ENCODE peak calls at places on chromosome 9, in nine cellular contexts. X is suprapubic skin; C is fibroblast of lung; K is dorsolateral prefrontal cortex; Q is CD4-positive, alpha-beta T cell; P is tibial nerve; F is WTC11; R is GM13977; J is fibroblast of the aortic adventitia. L is an unnamed sample.

GRCh38 chr9:16811987-16812685 is 58.3 kb downstream of the BNC2 start:
- DNase-seq in X (no peak), C (no peak), K (no peak), Q (no peak), P (no peak), F (no peak), R (no peak), J (no peak), L (no peak)

GRCh38 chr9:89738137-89738932 is 133.5 kb downstream of the GADD45G start:
- DNase-seq in X (no peak), C (no peak), K (no peak), Q (no peak), P (no peak), F (peak), R (no peak), J (no peak), L (no peak)

GRCh38 chr9:111163738-111164399 is 125.6 kb upstream of the LPAR1 start:
- DNase-seq in X (no peak), C (no peak), K (no peak), Q (no peak), P (no peak), F (no peak), R (no peak), J (peak), L (no peak)

GRCh38 chr9:104200456-104200994 is 106.4 kb downstream of the SMC2 start:
- DNase-seq in X (no peak), C (no peak), K (no peak), Q (no peak), P (no peak), F (no peak), R (no peak), J (no peak), L (no peak)

GRCh38 chr9:84773023-84773422 is 103.5 kb downstream of the NTRK2 start:
- DNase-seq in X (no peak), C (peak), K (no peak), Q (no peak), P (no peak), F (no peak), R (no peak), J (peak), L (no peak)

GRCh38 chr9:3288686-3289085 is 237.1 kb downstream of the RFX3 start:
- DNase-seq in X (no peak), C (no peak), K (no peak), Q (no peak), P (no peak), F (no peak), R (no peak), J (no peak), L (no peak)

GRCh38 chr9:73213300-73213699 is 61.6 kb downstream of the ANXA1 start:
- DNase-seq in X (no peak), C (no peak), K (no peak), Q (no peak), P (no peak), F (no peak), R (no peak), J (no peak), L (no peak)

GRCh38 chr9:2145746-2146145 is 130.6 kb downstream of the SMARCA2 start:
- DNase-seq in X (no peak), C (no peak), K (no peak), Q (no peak), P (no peak), F (no peak), R (no peak), J (no peak), L (no peak)

GRCh38 chr9:35521708-35522107 is 31.8 kb downstream of the RUSC2 start:
- DNase-seq in X (no peak), C (peak), K (no peak), Q (no peak), P (no peak), F (no peak), R (no peak), J (peak), L (no peak)

DNA sequence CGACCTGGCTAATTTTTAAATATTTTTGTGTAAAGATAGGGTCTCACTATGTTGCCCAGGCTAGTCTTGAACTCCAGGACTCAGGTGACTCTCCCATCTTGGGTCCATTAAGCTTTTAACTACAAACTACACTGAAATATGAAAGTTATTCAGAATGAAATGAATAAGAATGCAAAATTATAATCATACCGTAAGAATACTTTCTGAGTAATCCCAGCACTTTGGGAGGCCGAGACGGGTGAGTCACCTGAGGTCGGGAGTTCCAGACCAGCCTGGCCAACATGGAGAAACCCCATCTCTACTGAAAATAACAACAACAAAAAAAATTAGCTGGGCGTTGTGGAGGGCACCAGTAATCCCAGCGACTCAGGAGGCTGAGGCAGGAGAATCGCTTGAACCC is 1.1 kb upstream of the ORM1 start:
- DNase-seq in X (no peak), C (no peak), K (no peak), Q (no peak), P (no peak), F (no peak), R (no peak), J (peak), L (no peak)
- TF ChIP-seq CTCF in X (no peak), C (no peak), K (no peak), Q (no peak), P (no peak), F (no peak), R (no peak), J (no peak), L (no peak)

GRCh38 chr9:127805620-127806019 is 2.9 kb downstream of the FPGS start:
- DNase-seq in X (no peak), C (peak), K (no peak), Q (no peak), P (no peak), F (peak), R (no peak), J (no peak), L (peak)
- TF ChIP-seq CTCF in X (peak), C (peak), K (no peak), Q (no peak), P (no peak), F (no peak), R (no peak), J (peak), L (peak)

GRCh38 chr9:131583342-131583645 is 38.0 kb downstream of the PRRT1B start:
- DNase-seq in X (no peak), C (no peak), K (no peak), Q (no peak), P (no peak), F (no peak), R (no peak), J (no peak), L (no peak)
- TF ChIP-seq CTCF in X (no peak), C (no peak), K (no peak), Q (no peak), P (no peak), F (no peak), R (no peak), J (no peak), L (no peak)

DNA sequence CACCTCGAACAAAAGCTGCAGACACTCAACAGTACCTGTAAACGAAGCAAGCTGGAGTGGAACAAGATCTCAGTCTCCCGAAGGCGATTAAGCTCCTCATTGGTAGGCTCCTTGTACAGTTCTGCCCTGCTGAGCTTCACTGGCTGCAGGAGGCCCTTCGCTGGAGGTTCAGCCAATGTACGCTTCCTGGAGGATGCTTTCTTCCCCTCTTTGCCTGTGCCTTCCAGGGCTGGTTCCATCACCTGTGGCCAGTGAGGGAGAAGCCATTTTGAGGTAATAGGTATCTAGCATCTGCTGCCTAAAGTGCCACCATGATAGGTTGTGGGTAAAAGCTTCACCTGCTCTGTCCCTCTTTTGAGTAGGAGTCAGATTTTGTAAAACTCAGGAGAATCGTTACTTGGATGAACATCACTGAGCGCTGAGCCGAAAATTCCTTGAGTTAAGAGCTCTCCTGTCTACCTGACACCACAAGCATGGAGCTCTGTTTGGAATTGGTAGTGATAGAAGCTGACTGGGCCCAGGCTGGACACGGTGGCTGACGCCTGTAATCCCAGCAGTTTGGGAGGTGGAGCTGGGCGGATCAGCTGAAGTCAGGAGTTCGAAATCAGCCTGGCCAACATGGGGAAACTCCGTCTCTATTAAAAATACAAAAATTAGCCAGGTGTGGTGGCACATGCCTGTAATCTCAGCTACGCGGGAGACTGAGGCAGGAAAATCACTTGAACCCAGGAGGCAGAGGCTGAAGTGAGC is 1.4 kb downstream of the NOL6 start:
- DNase-seq in X (no peak), C (no peak), K (no peak), Q (no peak), P (no peak), F (no peak), R (peak), J (no peak), L (no peak)
- TF ChIP-seq CTCF in X (no peak), C (no peak), K (no peak), Q (no peak), P (no peak), F (no peak), R (no peak), J (no peak), L (no peak)

DNA sequence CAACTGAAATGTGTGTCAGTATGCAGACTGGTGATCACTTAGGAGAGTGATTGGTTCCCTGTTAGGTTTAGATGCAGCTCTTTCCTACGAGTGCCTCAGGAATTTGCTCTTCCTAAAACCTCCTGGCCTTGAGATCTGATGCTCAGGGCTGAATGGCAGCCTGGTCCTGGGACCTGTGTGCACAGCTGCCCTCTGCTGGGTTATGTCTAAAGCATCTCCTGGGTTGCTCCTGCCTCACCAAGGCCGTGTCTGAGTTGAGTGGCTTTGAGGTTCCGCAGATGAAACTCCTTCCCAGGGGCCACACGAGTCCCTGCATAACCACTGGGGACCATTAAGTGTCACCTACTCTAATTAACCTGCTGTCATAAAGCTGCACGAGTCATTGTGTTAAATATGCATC is 59.5 kb downstream of the MVB12B start:
- DNase-seq in X (no peak), C (no peak), K (peak), Q (no peak), P (no peak), F (peak), R (no peak), J (no peak), L (no peak)
- TF ChIP-seq CTCF in X (no peak), C (no peak), K (peak), Q (no peak), P (peak), F (no peak), R (peak), J (peak), L (peak)

DNA sequence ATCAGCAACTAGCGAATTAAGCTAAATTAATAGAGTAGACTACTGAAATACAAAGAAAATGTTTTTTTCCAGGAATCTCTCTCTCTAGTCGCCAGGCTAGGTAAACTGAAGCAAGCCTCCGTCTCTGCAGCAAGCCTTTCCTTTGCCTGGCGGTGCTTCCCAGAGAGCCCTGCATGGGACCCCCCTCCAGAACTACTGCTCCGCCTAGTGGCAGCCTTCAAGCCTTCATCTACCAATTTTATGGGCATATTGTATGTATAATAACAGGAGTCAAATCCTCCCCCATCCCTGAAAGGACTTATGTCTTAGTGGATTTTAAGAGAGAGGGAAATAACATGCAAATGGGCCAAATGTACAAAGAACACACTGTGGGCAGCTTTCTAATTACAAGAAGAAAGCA is 241.9 kb downstream of the SAXO1 start:
- DNase-seq in X (no peak), C (peak), K (no peak), Q (no peak), P (no peak), F (peak), R (no peak), J (no peak), L (peak)
- TF ChIP-seq CTCF in X (no peak), C (peak), K (no peak), Q (no peak), P (no peak), F (peak), R (peak), J (peak), L (peak)

GRCh38 chr9:77237896-77238295 is 60.6 kb downstream of the VPS13A start:
- DNase-seq in X (no peak), C (no peak), K (no peak), Q (no peak), P (no peak), F (no peak), R (no peak), J (no peak), L (no peak)
- TF ChIP-seq CTCF in X (no peak), C (no peak), K (no peak), Q (no peak), P (no peak), F (no peak), R (no peak), J (no peak), L (no peak)

GRCh38 chr9:124551472-124552339 is 44.5 kb upstream of the NR5A1 start:
- DNase-seq in X (no peak), C (peak), K (peak), Q (no peak), P (no peak), F (peak), R (peak), J (peak), L (peak)
- TF ChIP-seq CTCF in X (peak), C (peak), K (peak), Q (peak), P (peak), F (peak), R (peak), J (peak), L (peak)

L was measured in neural crest cell.